ENCODE peak calls at places on chromosome 13, in five cellular contexts. One of them, this sample, is unnamed. For H3K9me3, the result is how much of the 10 kb centered on the place peaks cover.

GRCh38 chr13:113995051-113995601 is 21.2 kb upstream of the C13orf46 start:
- DNase-seq in adrenal gland: no peak
- DNase-seq in right cardiac atrium: peak
- DNase-seq in Peyer's patch: no peak
- DNase-seq in testis: no peak
- DNase-seq in this sample: no peak

GRCh38 chr13:97018029-97018819 is 23.9 kb upstream of the OXGR1 start:
- DNase-seq in adrenal gland: peak
- DNase-seq in right cardiac atrium: no peak
- DNase-seq in Peyer's patch: no peak
- DNase-seq in testis: peak
- DNase-seq in this sample: peak

GRCh38 chr13:49464621-49465325 is 20.7 kb downstream of the SETDB2 start:
- DNase-seq in adrenal gland: no peak
- DNase-seq in right cardiac atrium: no peak
- DNase-seq in Peyer's patch: no peak
- DNase-seq in testis: no peak
- DNase-seq in this sample: no peak

GRCh38 chr13:99546878-99547277 is 45.6 kb downstream of the TM9SF2 start:
- DNase-seq in adrenal gland: no peak
- DNase-seq in right cardiac atrium: no peak
- DNase-seq in Peyer's patch: no peak
- DNase-seq in testis: no peak
- DNase-seq in this sample: no peak

GRCh38 chr13:29937836-29938235 is 87.4 kb upstream of the UBL3 start:
- DNase-seq in adrenal gland: no peak
- DNase-seq in right cardiac atrium: no peak
- DNase-seq in Peyer's patch: peak
- DNase-seq in testis: no peak
- DNase-seq in this sample: peak

GRCh38 chr13:50449465-50449864 is 394.0 kb downstream of the DLEU7 start:
- DNase-seq in adrenal gland: no peak
- DNase-seq in right cardiac atrium: no peak
- DNase-seq in Peyer's patch: no peak
- DNase-seq in testis: no peak
- DNase-seq in this sample: no peak

GRCh38 chr13:83515267-83515666 is 367.0 kb downstream of the SLITRK1 start:
- DNase-seq in adrenal gland: no peak
- DNase-seq in right cardiac atrium: no peak
- DNase-seq in Peyer's patch: no peak
- DNase-seq in testis: no peak
- DNase-seq in this sample: no peak

GRCh38 chr13:94251801-94252200 is 227.7 kb downstream of the DCT start:
- DNase-seq in adrenal gland: peak
- DNase-seq in right cardiac atrium: peak
- DNase-seq in Peyer's patch: no peak
- DNase-seq in testis: peak
- DNase-seq in this sample: no peak

GRCh38 chr13:66992183-66992582 is 238.0 kb downstream of the PCDH9 start:
- DNase-seq in adrenal gland: no peak
- DNase-seq in right cardiac atrium: no peak
- DNase-seq in Peyer's patch: no peak
- DNase-seq in testis: no peak
- DNase-seq in this sample: no peak

GRCh38 chr13:35211949-35212348 is 264.5 kb downstream of the MAB21L1 start:
- DNase-seq in adrenal gland: no peak
- DNase-seq in right cardiac atrium: no peak
- DNase-seq in Peyer's patch: no peak
- DNase-seq in testis: no peak
- DNase-seq in this sample: no peak

GRCh38 chr13:32228330-32229041 is 86.7 kb downstream of the ZAR1L start:
- DNase-seq in adrenal gland: no peak
- DNase-seq in right cardiac atrium: no peak
- DNase-seq in Peyer's patch: no peak
- DNase-seq in testis: no peak
- DNase-seq in this sample: no peak

GRCh38 chr13:49357694-49358093 is 86.2 kb downstream of the CAB39L start:
- DNase-seq in adrenal gland: no peak
- DNase-seq in right cardiac atrium: no peak
- DNase-seq in Peyer's patch: no peak
- DNase-seq in testis: no peak
- DNase-seq in this sample: no peak

GRCh38 chr13:49443327-49443688 is 556 bp downstream of the CAB39L start:
- DNase-seq in adrenal gland: no peak
- DNase-seq in right cardiac atrium: no peak
- DNase-seq in Peyer's patch: no peak
- DNase-seq in testis: no peak
- DNase-seq in this sample: no peak

GRCh38 chr13:49679244-49679643 is 12.0 kb downstream of the EBPL start:
- DNase-seq in adrenal gland: no peak
- DNase-seq in right cardiac atrium: no peak
- DNase-seq in Peyer's patch: no peak
- DNase-seq in testis: peak
- DNase-seq in this sample: no peak

GRCh38 chr13:112175162-112176075 is 108.5 kb downstream of the SOX1 start:
- DNase-seq in adrenal gland: no peak
- DNase-seq in right cardiac atrium: no peak
- DNase-seq in Peyer's patch: no peak
- DNase-seq in testis: no peak
- DNase-seq in this sample: no peak

GRCh38 chr13:36297259-36297599 is 385 bp downstream of the CCDC169 start:
- DNase-seq in adrenal gland: no peak
- DNase-seq in right cardiac atrium: no peak
- DNase-seq in Peyer's patch: no peak
- DNase-seq in testis: no peak
- DNase-seq in this sample: no peak

DNA sequence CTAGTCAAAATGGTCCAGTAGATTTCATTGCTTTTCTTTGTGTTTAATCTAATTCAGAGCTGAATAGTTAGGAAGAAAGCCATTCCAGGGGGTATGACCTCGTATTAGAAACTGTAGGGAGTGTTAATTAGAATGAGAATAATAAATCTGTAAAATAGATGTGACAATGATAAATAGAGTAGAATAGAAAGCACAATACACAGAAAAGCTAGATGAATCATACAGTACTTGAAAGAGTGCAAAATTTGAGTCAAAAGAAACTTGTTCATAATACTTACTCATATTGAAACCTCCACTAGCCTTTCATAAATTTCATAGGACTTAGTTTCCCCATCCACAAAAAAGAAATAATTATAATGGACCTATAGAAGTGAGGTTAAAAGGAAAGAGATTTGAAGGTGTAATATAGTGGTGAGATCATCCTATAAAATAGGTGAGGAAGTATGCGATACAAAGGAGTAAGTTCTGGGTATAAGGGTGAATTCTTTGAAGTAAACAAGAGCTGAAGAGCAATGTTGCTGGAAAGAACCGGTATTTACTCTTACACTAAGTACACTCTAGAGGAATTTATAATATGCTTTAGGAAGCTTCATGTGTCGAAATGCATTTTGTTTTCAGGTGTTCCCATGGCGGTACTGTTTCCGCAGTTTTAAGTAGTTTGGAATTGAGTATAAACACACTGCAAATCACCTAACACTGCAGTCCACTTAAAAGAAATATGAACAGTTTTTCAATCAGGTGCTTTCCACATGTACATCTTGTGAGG is 21.9 kb downstream of the PCDH17 start:
- DNase-seq in adrenal gland: no peak
- DNase-seq in right cardiac atrium: no peak
- DNase-seq in Peyer's patch: no peak
- DNase-seq in testis: no peak
- DNase-seq in this sample: no peak
- H3K9me3 ChIP-seq in adrenal gland: under half
- H3K9me3 ChIP-seq in right cardiac atrium: under half
- H3K9me3 ChIP-seq in Peyer's patch: under half
- H3K9me3 ChIP-seq in testis: under half
- H3K9me3 ChIP-seq in this sample: under half

DNA sequence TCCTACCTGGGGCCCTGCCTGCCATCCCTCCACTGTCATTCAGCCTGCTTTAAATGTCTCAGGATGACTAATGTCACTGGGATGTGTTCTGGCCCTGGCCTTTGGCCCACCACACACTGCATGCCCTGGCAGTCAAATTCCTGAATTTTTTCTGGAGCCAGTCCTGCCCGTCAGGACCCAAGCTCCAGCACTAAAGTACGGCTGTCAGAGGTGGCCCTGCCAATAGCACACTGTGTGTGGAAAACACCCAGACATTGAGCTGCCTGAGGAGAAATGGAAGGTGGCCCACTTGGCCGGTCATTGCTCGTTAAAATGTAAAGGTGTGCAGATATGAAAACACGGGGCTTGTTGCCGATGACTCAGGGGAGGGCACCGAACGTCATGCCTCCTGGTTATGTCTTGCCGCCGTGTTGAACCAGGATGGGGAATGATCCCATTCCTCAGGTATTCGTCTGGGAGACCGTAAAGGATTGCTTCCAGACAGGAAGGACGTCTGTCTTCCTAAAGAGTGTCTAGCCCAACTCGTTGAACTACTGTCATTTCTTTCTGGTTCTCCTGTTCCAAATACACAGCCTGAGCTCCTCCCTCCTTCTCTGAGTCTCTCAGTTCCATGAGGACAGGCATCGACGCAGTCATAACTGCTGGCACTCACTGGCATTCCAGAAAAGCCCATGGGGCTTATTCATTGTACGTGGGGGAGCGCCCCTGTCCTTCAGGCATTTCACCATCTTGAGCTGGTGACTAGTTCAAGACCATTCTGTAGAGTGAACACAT is 40.6 kb downstream of the COL4A2 start:
- DNase-seq in adrenal gland: peak
- DNase-seq in right cardiac atrium: peak
- DNase-seq in Peyer's patch: no peak
- DNase-seq in testis: no peak
- DNase-seq in this sample: no peak
- H3K27ac ChIP-seq in adrenal gland: no peak
- H3K27ac ChIP-seq in right cardiac atrium: peak
- H3K27ac ChIP-seq in Peyer's patch: no peak
- H3K27ac ChIP-seq in testis: no peak
- H3K27ac ChIP-seq in this sample: no peak

GRCh38 chr13:18959996-18960395 is 221.6 kb downstream of the TUBA3C start:
- DNase-seq in adrenal gland: no peak
- DNase-seq in right cardiac atrium: no peak
- DNase-seq in Peyer's patch: no peak
- DNase-seq in testis: no peak
- DNase-seq in this sample: no peak

GRCh38 chr13:18962168-18962734 is 219.4 kb downstream of the TUBA3C start:
- DNase-seq in adrenal gland: no peak
- DNase-seq in right cardiac atrium: no peak
- DNase-seq in Peyer's patch: no peak
- DNase-seq in testis: no peak
- DNase-seq in this sample: no peak

GRCh38 chr13:18959229-18959628 is 222.4 kb downstream of the TUBA3C start:
- DNase-seq in adrenal gland: no peak
- DNase-seq in right cardiac atrium: no peak
- DNase-seq in Peyer's patch: no peak
- DNase-seq in testis: no peak
- DNase-seq in this sample: no peak

GRCh38 chr13:18960637-18961227 is 220.9 kb downstream of the TUBA3C start:
- DNase-seq in adrenal gland: no peak
- DNase-seq in right cardiac atrium: no peak
- DNase-seq in Peyer's patch: no peak
- DNase-seq in testis: no peak
- DNase-seq in this sample: no peak

DNA sequence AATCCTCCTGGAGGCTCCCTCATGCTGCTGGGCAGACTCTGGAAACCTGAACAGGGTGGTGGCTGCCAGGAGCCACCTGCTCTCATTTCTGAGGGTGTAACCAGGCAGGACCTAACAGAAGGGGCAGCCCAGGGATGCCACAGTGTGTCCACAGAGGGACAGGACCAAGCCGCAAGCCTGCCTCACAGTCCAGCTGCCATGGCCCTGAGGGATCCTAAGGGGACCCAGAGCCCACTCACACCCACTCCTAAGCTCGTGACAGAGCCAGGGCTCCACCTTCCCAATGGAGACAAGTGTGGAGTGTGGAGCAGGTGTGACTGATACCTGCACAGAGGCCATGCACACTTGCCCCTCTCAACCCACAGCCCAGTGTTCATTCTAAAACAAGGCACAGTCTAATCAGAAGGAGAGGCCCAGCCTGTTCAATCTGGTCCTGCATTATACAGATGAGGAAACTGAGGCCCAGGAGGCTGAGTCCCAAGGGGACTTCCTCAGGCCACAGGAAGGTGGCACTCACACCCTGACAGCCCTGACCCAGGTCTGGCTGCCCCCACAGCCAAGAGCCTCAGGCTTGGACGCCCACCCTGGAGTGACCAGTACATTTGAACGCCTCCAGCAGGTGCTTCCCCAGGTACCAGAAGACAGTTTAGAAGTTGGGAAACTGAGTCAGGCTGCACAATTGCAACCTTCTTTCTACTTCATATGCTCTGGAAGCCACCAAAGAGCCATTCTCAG is 220.1 kb downstream of the TUBA3C start:
- DNase-seq in adrenal gland: no peak
- DNase-seq in right cardiac atrium: no peak
- DNase-seq in Peyer's patch: no peak
- DNase-seq in testis: no peak
- DNase-seq in this sample: no peak
- H3K9me3 ChIP-seq in adrenal gland: under half
- H3K9me3 ChIP-seq in right cardiac atrium: under half
- H3K9me3 ChIP-seq in Peyer's patch: under half
- H3K9me3 ChIP-seq in testis: under half
- H3K9me3 ChIP-seq in this sample: under half

GRCh38 chr13:40993119-40993518 is 26.0 kb downstream of the ELF1 start:
- DNase-seq in adrenal gland: no peak
- DNase-seq in right cardiac atrium: peak
- DNase-seq in Peyer's patch: no peak
- DNase-seq in testis: no peak
- DNase-seq in this sample: no peak

GRCh38 chr13:40993987-40994386 is 25.1 kb downstream of the ELF1 start:
- DNase-seq in adrenal gland: no peak
- DNase-seq in right cardiac atrium: no peak
- DNase-seq in Peyer's patch: no peak
- DNase-seq in testis: no peak
- DNase-seq in this sample: no peak

GRCh38 chr13:40996433-40997095 is 22.6 kb downstream of the ELF1 start:
- DNase-seq in adrenal gland: no peak
- DNase-seq in right cardiac atrium: no peak
- DNase-seq in Peyer's patch: no peak
- DNase-seq in testis: no peak
- DNase-seq in this sample: no peak

GRCh38 chr13:40995997-40996396 is 23.1 kb downstream of the ELF1 start:
- DNase-seq in adrenal gland: no peak
- DNase-seq in right cardiac atrium: no peak
- DNase-seq in Peyer's patch: no peak
- DNase-seq in testis: no peak
- DNase-seq in this sample: no peak

DNA sequence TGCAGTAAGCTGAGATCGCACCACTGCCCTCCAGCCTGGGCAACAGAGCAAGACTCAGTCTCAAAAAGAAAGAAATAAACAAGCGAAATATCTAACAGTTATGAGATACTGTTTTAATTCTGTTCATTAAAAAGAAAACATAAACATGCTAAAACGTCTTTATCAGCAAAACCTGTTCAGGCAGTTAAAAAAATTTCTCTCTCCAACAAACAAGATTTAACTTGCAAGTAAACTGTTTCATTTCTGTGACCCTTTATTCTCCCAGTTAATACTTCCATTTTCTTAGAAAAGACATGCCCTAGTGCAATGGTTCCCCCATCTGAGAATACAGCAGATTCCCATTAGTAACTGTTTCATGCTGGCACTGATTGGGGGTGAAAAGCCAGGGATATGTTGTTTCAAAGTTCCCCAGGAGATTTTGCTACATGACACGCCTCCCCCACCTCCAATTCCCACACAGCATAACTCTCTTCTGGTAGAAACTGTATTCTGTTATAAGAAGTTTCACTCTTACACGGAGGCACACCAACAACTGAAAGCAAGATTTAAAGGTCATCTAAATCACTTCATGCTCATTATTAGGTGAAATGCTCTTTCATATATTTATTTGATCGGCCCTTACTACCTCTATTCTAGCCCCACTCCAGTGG is 24.4 kb downstream of the ELF1 start:
- DNase-seq in adrenal gland: no peak
- DNase-seq in right cardiac atrium: no peak
- DNase-seq in Peyer's patch: no peak
- DNase-seq in testis: peak
- DNase-seq in this sample: no peak
- H3K27ac ChIP-seq in adrenal gland: no peak
- H3K27ac ChIP-seq in right cardiac atrium: no peak
- H3K27ac ChIP-seq in Peyer's patch: peak
- H3K27ac ChIP-seq in testis: peak
- H3K27ac ChIP-seq in this sample: peak